ENCODE peak calls at places on chromosomes 16 and 17, in nine cellular contexts. I is sciatic nerve; A is KBM-7; J is naive thymus-derived CD8-positive, alpha-beta T cell; O is effector CD4-positive, alpha-beta T cell; E is T1000; K is T-helper 2 cell; L is fibroblast of the aortic adventitia; V is ureter. U is an unnamed sample.

GRCh38 chr16:54361246-54361645 is 74.7 kb upstream of the IRX3 start:
- DNase-seq in I (no peak), A (no peak), J (no peak), O (no peak), E (no peak), K (no peak), L (no peak), V (no peak), U (no peak)

GRCh38 chr16:5027086-5027485 is 6.6 kb downstream of the NAGPA start:
- DNase-seq in I (no peak), A (no peak), J (no peak), O (no peak), E (no peak), K (no peak), L (no peak), V (no peak), U (no peak)

GRCh38 chr17:44279586-44280344 is 11.8 kb upstream of the SLC4A1 start:
- DNase-seq in I (peak; percentile 78), A (peak; percentile 82), J (no peak), O (no peak), E (peak; percentile 23), K (peak; percentile 26), L (peak; percentile 79), V (peak; percentile 64), U (no peak)

GRCh38 chr16:4936181-4936990 is 562 bp downstream of the PPL start:
- DNase-seq in I (no peak), A (no peak), J (no peak), O (no peak), E (no peak), K (no peak), L (no peak), V (no peak), U (no peak)

GRCh38 chr16:88353691-88354090 is 29.1 kb upstream of the ZNF469 start:
- DNase-seq in I (no peak), A (no peak), J (no peak), O (no peak), E (no peak), K (no peak), L (no peak), V (no peak), U (no peak)

GRCh38 chr17:18026408-18026776 is 12.6 kb downstream of the ATPAF2 start:
- DNase-seq in I (no peak), A (no peak), J (peak; percentile 23), O (no peak), E (peak; percentile 43), K (peak; percentile 22), L (peak; percentile 58), V (no peak), U (no peak)

GRCh38 chr16:19295393-19295792 is 9.9 kb downstream of the CLEC19A start:
- DNase-seq in I (no peak), A (no peak), J (no peak), O (no peak), E (no peak), K (no peak), L (no peak), V (no peak), U (no peak)

GRCh38 chr16:88403794-88404581 is 21.2 kb downstream of the ZNF469 start:
- DNase-seq in I (no peak), A (no peak), J (no peak), O (no peak), E (no peak), K (no peak), L (no peak), V (no peak), U (no peak)

GRCh38 chr16:3149630-3150345 is 15.0 kb downstream of the ZNF213 start:
- DNase-seq in I (peak; percentile 82), A (peak; percentile 85), J (peak; percentile 35), O (no peak), E (no peak), K (peak; percentile 30), L (peak; percentile 39), V (peak; percentile 80), U (no peak)

GRCh38 chr17:66040402-66040801 is 151.5 kb downstream of the CEP112 start:
- DNase-seq in I (no peak), A (no peak), J (no peak), O (no peak), E (no peak), K (no peak), L (no peak), V (no peak), U (no peak)

U was measured in activated CD4-positive, alpha-beta T cell treated with anti-CD3 and anti-CD28 coated beads for 24 hours.